ENCODE peak calls at places on chromosomes 16 and 17, in ten cellular contexts. K is right lobe of liver, U is breast epithelium, Z is AG09319, I is nephron progenitor cell, N is MM.1S, W is IMR-90, O is HFF-Myc, X is PC-3, T is body of pancreas. F is an unnamed sample.

GRCh38 chr17:13626703-13627102 is 25.0 kb upstream of the HS3ST3A1 start:
- DNase-seq in W (peak), O (peak), N (no peak), U (no peak), K (no peak), Z (no peak), T (no peak), I (no peak), X (peak), F (no peak)

GRCh38 chr16:75860654-75861053 is 134.4 kb upstream of the CPHXL start:
- DNase-seq in Z (no peak), W (no peak), N (no peak), I (peak), U (no peak), T (no peak), O (no peak), K (no peak), X (no peak), F (no peak)

GRCh38 chr17:81498953-81499600 is 13.5 kb downstream of the ACTG1 start:
- DNase-seq in U (no peak), N (no peak), T (no peak), K (no peak), I (no peak), W (no peak), Z (no peak), O (no peak), X (no peak), F (no peak)

GRCh38 chr17:4616456-4616855 is 25.0 kb downstream of the ALOX15 start:
- DNase-seq in U (no peak), Z (no peak), N (no peak), X (no peak), O (no peak), I (no peak), W (no peak), T (no peak), K (no peak), F (no peak)

GRCh38 chr17:80941743-80942211 is 49.9 kb upstream of the CHMP6 start:
- DNase-seq in X (no peak), Z (peak), K (no peak), U (no peak), O (no peak), I (no peak), W (peak), T (peak), N (no peak), F (no peak)

GRCh38 chr16:54116126-54116525 is 170.5 kb downstream of the IRX3 start:
- DNase-seq in X (no peak), T (no peak), Z (no peak), W (no peak), K (no peak), N (no peak), O (no peak), U (no peak), I (no peak), F (no peak)

GRCh38 chr17:27407916-27408846 is 48.1 kb upstream of the KSR1 start:
- DNase-seq in T (no peak), N (no peak), O (peak), I (no peak), W (peak), Z (peak), K (no peak), X (peak), U (no peak), F (no peak)

GRCh38 chr17:40432864-40433528 is 10.3 kb upstream of the IGFBP4 start:
- DNase-seq in T (no peak), K (no peak), O (no peak), I (no peak), W (peak), N (no peak), Z (no peak), U (no peak), X (no peak), F (no peak)

GRCh38 chr17:76983431-76983830 is 115.2 kb downstream of the MGAT5B start:
- DNase-seq in Z (no peak), I (no peak), U (no peak), X (no peak), T (no peak), W (no peak), K (no peak), N (no peak), O (no peak), F (no peak)

GRCh38 chr17:76986318-76986717 is 118.1 kb downstream of the MGAT5B start:
- DNase-seq in N (no peak), U (no peak), T (no peak), O (no peak), K (no peak), W (no peak), I (no peak), Z (no peak), X (no peak), F (no peak)

GRCh38 chr17:76983075-76983411 is 114.8 kb downstream of the MGAT5B start:
- DNase-seq in N (no peak), X (no peak), W (no peak), U (no peak), K (no peak), Z (no peak), I (peak), T (no peak), O (no peak), F (no peak)

GRCh38 chr17:76982408-76983074 is 114.3 kb downstream of the MGAT5B start:
- DNase-seq in X (no peak), T (no peak), N (no peak), U (no peak), Z (no peak), K (no peak), W (no peak), I (no peak), O (no peak), F (no peak)

GRCh38 chr17:76981545-76982295 is 113.5 kb downstream of the MGAT5B start:
- DNase-seq in Z (no peak), I (no peak), X (no peak), O (no peak), W (no peak), T (no peak), K (no peak), U (no peak), N (no peak), F (no peak)
- TF ChIP-seq CTCF in Z (no peak), I (no peak), X (no peak), O (no peak), W (no peak), T (no peak), K (no peak), U (no peak), N (no peak), F (no peak)

DNA sequence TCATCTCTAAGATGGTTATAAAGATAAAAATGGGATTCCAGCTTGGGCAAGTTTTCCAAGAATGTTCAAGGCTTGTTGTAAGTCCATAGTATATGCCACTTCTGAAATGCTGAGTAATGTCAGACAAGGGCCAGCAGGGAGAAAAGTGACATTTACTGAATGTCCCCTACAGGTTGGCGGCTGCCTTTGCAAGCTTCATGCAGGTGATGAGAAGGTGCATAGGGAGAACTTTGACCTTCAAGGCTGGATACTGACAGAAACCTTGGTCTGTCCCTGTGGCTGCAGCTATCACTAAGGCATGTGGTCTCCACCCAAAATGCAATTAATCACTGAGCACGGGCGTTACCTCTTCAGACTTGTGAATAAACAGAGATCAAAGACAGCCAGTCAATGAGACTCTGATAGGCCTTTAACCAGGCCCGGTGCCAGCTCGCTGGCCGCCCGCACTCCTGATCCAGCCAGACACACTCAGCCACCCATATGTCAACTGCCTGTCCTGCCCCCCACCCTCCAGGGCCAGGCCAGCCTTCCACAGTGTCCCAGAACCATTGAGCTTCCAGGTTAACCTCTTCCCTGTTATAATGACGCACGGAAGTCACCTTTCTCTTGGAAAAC is 26.9 kb upstream of the AXIN2 start:
- DNase-seq in Z (no peak), N (no peak), O (no peak), T (peak), I (no peak), U (no peak), K (no peak), X (peak), W (no peak), F (no peak)
- TF ChIP-seq CTCF in Z (no peak), N (no peak), O (no peak), T (peak), I (no peak), U (no peak), K (no peak), X (peak), W (no peak), F (no peak)

GRCh38 chr17:52383493-52384100 is 225.1 kb upstream of the CA10 start:
- DNase-seq in K (peak), W (peak), X (peak), Z (no peak), T (peak), N (peak), U (peak), O (peak), I (peak), F (peak)
- TF ChIP-seq CTCF in K (peak), W (no peak), X (peak), Z (peak), T (peak), N (peak), U (peak), O (peak), I (peak), F (peak)

GRCh38 chr16:65124596-65124995 is 2.7 kb upstream of the CDH11 start:
- DNase-seq in W (no peak), I (no peak), X (no peak), T (no peak), O (no peak), N (no peak), U (no peak), Z (no peak), K (no peak), F (no peak)

GRCh38 chr16:65123846-65124513 is 2.1 kb upstream of the CDH11 start:
- DNase-seq in W (peak), N (no peak), K (no peak), T (no peak), I (no peak), Z (no peak), X (no peak), U (no peak), O (no peak), F (no peak)

GRCh38 chr16:65125322-65125721 is 3.5 kb upstream of the CDH11 start:
- DNase-seq in T (no peak), N (no peak), K (no peak), U (no peak), I (no peak), X (no peak), W (peak), O (no peak), Z (no peak), F (no peak)

GRCh38 chr16:65126845-65127624 is 5.2 kb upstream of the CDH11 start:
- DNase-seq in X (no peak), N (no peak), Z (no peak), O (no peak), T (no peak), I (no peak), W (no peak), U (no peak), K (no peak), F (no peak)

GRCh38 chr16:65125871-65126270 is 4.0 kb upstream of the CDH11 start:
- DNase-seq in W (peak), N (no peak), X (no peak), Z (no peak), U (no peak), K (no peak), T (no peak), I (no peak), O (no peak), F (no peak)
- TF ChIP-seq CTCF in W (no peak), N (no peak), X (no peak), Z (no peak), U (no peak), K (no peak), T (no peak), I (no peak), O (no peak), F (no peak)

GRCh38 chr17:67139784-67140665 is 95.7 kb downstream of the CACNG1 start:
- DNase-seq in X (peak), Z (no peak), O (no peak), N (no peak), U (no peak), K (no peak), W (peak), T (peak), I (no peak), F (no peak)
- TF ChIP-seq CTCF in X (peak), Z (no peak), O (no peak), N (no peak), U (no peak), K (no peak), W (peak), T (peak), I (no peak), F (no peak)